ENCODE peak calls at places on chromosomes 16 and 17, in five cellular contexts. W is NCI-H2081 treated with DMSO at 0.1 percent for 48 hours, J is iPS-NIHi11, Q is EH, B is heart right ventricle. F is an unnamed sample.

GRCh38 chr16:64687796-64688195 is 434.1 kb downstream of the CDH11 start:
- DNase-seq in Q (peak), J (no peak), B (no peak), W (no peak), F (no peak)

GRCh38 chr16:84800579-84800978 is 19.2 kb upstream of the CRISPLD2 start:
- DNase-seq in Q (no peak), B (no peak), W (no peak), J (no peak), F (no peak)

GRCh38 chr16:83513006-83513755 is 294.6 kb upstream of the HSBP1 start:
- DNase-seq in Q (peak), W (no peak), B (no peak), J (no peak), F (peak)

GRCh38 chr16:24771132-24771778 is 41.8 kb downstream of the TNRC6A start:
- DNase-seq in B (no peak), Q (peak), J (no peak), W (no peak), F (no peak)

GRCh38 chr16:700684-701584 is 4.7 kb downstream of the FBXL16 start:
- DNase-seq in W (no peak), J (peak), B (no peak), Q (peak), F (no peak)

GRCh38 chr16:89704281-89704680 is 2.8 kb upstream of the SPATA2L start:
- DNase-seq in B (no peak), J (no peak), Q (no peak), W (no peak), F (no peak)

GRCh38 chr17:9928601-9929341 is 23.7 kb upstream of the RCVRN start:
- DNase-seq in Q (peak), B (no peak), J (peak), W (no peak), F (peak)

GRCh38 chr17:15384142-15384803 is 42.9 kb upstream of the TEKT3 start:
- DNase-seq in W (no peak), J (no peak), B (peak), Q (no peak), F (no peak)

F was measured in AG09319.